ENCODE peak calls at places on chromosomes 13 and 19, in eight cellular contexts. One of them, this sample, is unnamed.

GRCh38 chr13:41513600-41513999 is 56.2 kb downstream of the RGCC start:
- DNase-seq in RWPE1: no peak
- DNase-seq in esophagus squamous epithelium: no peak
- DNase-seq in CD4-positive, alpha-beta T cell: no peak
- DNase-seq in effector memory CD4-positive, alpha-beta T cell: no peak
- DNase-seq in PC-9: no peak
- DNase-seq in HCT116: no peak
- DNase-seq in pancreas: no peak
- DNase-seq in this sample: no peak

GRCh38 chr19:2181618-2181997 is 17.9 kb downstream of the DOT1L start:
- DNase-seq in effector memory CD4-positive, alpha-beta T cell: no peak
- DNase-seq in pancreas: no peak
- DNase-seq in PC-9: no peak
- DNase-seq in CD4-positive, alpha-beta T cell: no peak
- DNase-seq in esophagus squamous epithelium: no peak
- DNase-seq in HCT116: no peak
- DNase-seq in RWPE1: no peak
- DNase-seq in this sample: no peak

GRCh38 chr13:20221772-20222171 is 10.3 kb downstream of the GJB6 start:
- DNase-seq in esophagus squamous epithelium: no peak
- DNase-seq in PC-9: no peak
- DNase-seq in HCT116: no peak
- DNase-seq in CD4-positive, alpha-beta T cell: no peak
- DNase-seq in pancreas: no peak
- DNase-seq in RWPE1: no peak
- DNase-seq in effector memory CD4-positive, alpha-beta T cell: no peak
- DNase-seq in this sample: no peak

GRCh38 chr13:25204843-25205242 is 32.8 kb upstream of the AMER2 start:
- DNase-seq in esophagus squamous epithelium: no peak
- DNase-seq in PC-9: no peak
- DNase-seq in HCT116: no peak
- DNase-seq in CD4-positive, alpha-beta T cell: no peak
- DNase-seq in pancreas: no peak
- DNase-seq in RWPE1: no peak
- DNase-seq in effector memory CD4-positive, alpha-beta T cell: no peak
- DNase-seq in this sample: no peak

GRCh38 chr13:20426766-20427448 is 98.8 kb downstream of the CRYL1 start:
- DNase-seq in pancreas: no peak
- DNase-seq in CD4-positive, alpha-beta T cell: no peak
- DNase-seq in RWPE1: no peak
- DNase-seq in esophagus squamous epithelium: no peak
- DNase-seq in HCT116: no peak
- DNase-seq in PC-9: no peak
- DNase-seq in effector memory CD4-positive, alpha-beta T cell: no peak
- DNase-seq in this sample: no peak

GRCh38 chr19:51338563-51339312 is 3.2 kb downstream of the VSIG10L start:
- DNase-seq in effector memory CD4-positive, alpha-beta T cell: peak; percentile 64
- DNase-seq in pancreas: peak; percentile 76
- DNase-seq in esophagus squamous epithelium: peak; percentile 49
- DNase-seq in PC-9: peak; percentile 65
- DNase-seq in HCT116: peak; percentile 56
- DNase-seq in CD4-positive, alpha-beta T cell: peak; percentile 86
- DNase-seq in RWPE1: peak; percentile 85
- DNase-seq in this sample: no peak

GRCh38 chr19:10007811-10008211 is 2.5 kb downstream of the COL5A3 start:
- DNase-seq in HCT116: no peak
- DNase-seq in PC-9: no peak
- DNase-seq in RWPE1: no peak
- DNase-seq in CD4-positive, alpha-beta T cell: no peak
- DNase-seq in pancreas: no peak
- DNase-seq in effector memory CD4-positive, alpha-beta T cell: no peak
- DNase-seq in esophagus squamous epithelium: no peak
- DNase-seq in this sample: no peak

GRCh38 chr13:98571955-98572662 is 4.8 kb downstream of the STK24 start:
- DNase-seq in pancreas: no peak
- DNase-seq in effector memory CD4-positive, alpha-beta T cell: peak; percentile 25
- DNase-seq in esophagus squamous epithelium: no peak
- DNase-seq in HCT116: no peak
- DNase-seq in CD4-positive, alpha-beta T cell: no peak
- DNase-seq in PC-9: peak; percentile 84
- DNase-seq in RWPE1: no peak
- DNase-seq in this sample: no peak

GRCh38 chr19:44447864-44448674 is at the start of gene ZNF229:
- DNase-seq in PC-9: peak; percentile 96
- DNase-seq in HCT116: no peak
- DNase-seq in CD4-positive, alpha-beta T cell: peak; percentile 67
- DNase-seq in pancreas: peak; percentile 94
- DNase-seq in effector memory CD4-positive, alpha-beta T cell: no peak
- DNase-seq in esophagus squamous epithelium: peak; percentile 21
- DNase-seq in RWPE1: peak; percentile 87
- DNase-seq in this sample: peak; percentile 85

GRCh38 chr19:44689290-44690130 is 9.4 kb upstream of the CEACAM16 start:
- DNase-seq in esophagus squamous epithelium: no peak
- DNase-seq in HCT116: peak; percentile 50
- DNase-seq in RWPE1: no peak
- DNase-seq in pancreas: peak; percentile 74
- DNase-seq in CD4-positive, alpha-beta T cell: peak; percentile 85
- DNase-seq in effector memory CD4-positive, alpha-beta T cell: peak; percentile 58
- DNase-seq in PC-9: peak; percentile 60
- DNase-seq in this sample: no peak

GRCh38 chr13:95480131-95480545 is 72.4 kb upstream of the CLDN10 start:
- DNase-seq in esophagus squamous epithelium: no peak
- DNase-seq in RWPE1: no peak
- DNase-seq in CD4-positive, alpha-beta T cell: no peak
- DNase-seq in PC-9: no peak
- DNase-seq in effector memory CD4-positive, alpha-beta T cell: no peak
- DNase-seq in pancreas: peak; percentile 36
- DNase-seq in HCT116: no peak
- DNase-seq in this sample: no peak

GRCh38 chr19:38375098-38375493 is 725 bp downstream of the PSMD8 start:
- DNase-seq in effector memory CD4-positive, alpha-beta T cell: no peak
- DNase-seq in esophagus squamous epithelium: no peak
- DNase-seq in CD4-positive, alpha-beta T cell: no peak
- DNase-seq in HCT116: no peak
- DNase-seq in pancreas: no peak
- DNase-seq in PC-9: no peak
- DNase-seq in RWPE1: no peak
- DNase-seq in this sample: no peak

GRCh38 chr19:5257155-5258045 is 83.2 kb downstream of the PTPRS start:
- DNase-seq in PC-9: no peak
- DNase-seq in pancreas: no peak
- DNase-seq in HCT116: no peak
- DNase-seq in effector memory CD4-positive, alpha-beta T cell: no peak
- DNase-seq in CD4-positive, alpha-beta T cell: no peak
- DNase-seq in esophagus squamous epithelium: no peak
- DNase-seq in RWPE1: no peak
- DNase-seq in this sample: no peak

GRCh38 chr19:44367024-44367423 is 10.5 kb upstream of the ZNF112 start:
- DNase-seq in HCT116: no peak
- DNase-seq in esophagus squamous epithelium: no peak
- DNase-seq in CD4-positive, alpha-beta T cell: no peak
- DNase-seq in PC-9: peak; percentile 68
- DNase-seq in effector memory CD4-positive, alpha-beta T cell: no peak
- DNase-seq in RWPE1: no peak
- DNase-seq in pancreas: no peak
- DNase-seq in this sample: no peak

GRCh38 chr13:58960909-58961308 is 1202.8 kb downstream of the DIAPH3 start:
- DNase-seq in pancreas: no peak
- DNase-seq in CD4-positive, alpha-beta T cell: no peak
- DNase-seq in esophagus squamous epithelium: no peak
- DNase-seq in HCT116: no peak
- DNase-seq in RWPE1: peak; percentile 4
- DNase-seq in effector memory CD4-positive, alpha-beta T cell: no peak
- DNase-seq in PC-9: no peak
- DNase-seq in this sample: no peak

GRCh38 chr13:113625965-113626661 is 31.9 kb downstream of the ATP4B start:
- DNase-seq in effector memory CD4-positive, alpha-beta T cell: no peak
- DNase-seq in esophagus squamous epithelium: no peak
- DNase-seq in RWPE1: no peak
- DNase-seq in PC-9: no peak
- DNase-seq in HCT116: no peak
- DNase-seq in CD4-positive, alpha-beta T cell: peak; percentile 27
- DNase-seq in pancreas: no peak
- DNase-seq in this sample: no peak

GRCh38 chr13:33172400-33172799 is 113.2 kb downstream of the STARD13 start:
- DNase-seq in PC-9: no peak
- DNase-seq in pancreas: no peak
- DNase-seq in esophagus squamous epithelium: no peak
- DNase-seq in CD4-positive, alpha-beta T cell: no peak
- DNase-seq in effector memory CD4-positive, alpha-beta T cell: no peak
- DNase-seq in RWPE1: no peak
- DNase-seq in HCT116: no peak
- DNase-seq in this sample: no peak
- H3K27ac ChIP-seq in PC-9: no peak overlapping the region
- H3K27ac ChIP-seq in pancreas: no peak overlapping the region
- H3K27ac ChIP-seq in esophagus squamous epithelium: no peak overlapping the region
- H3K27ac ChIP-seq in CD4-positive, alpha-beta T cell: no peak overlapping the region
- H3K27ac ChIP-seq in effector memory CD4-positive, alpha-beta T cell: no peak overlapping the region
- H3K27ac ChIP-seq in RWPE1: no peak overlapping the region
- H3K27ac ChIP-seq in HCT116: no peak overlapping the region
- H3K27ac ChIP-seq in this sample: no peak overlapping the region

GRCh38 chr13:50733392-50733791 is 110.1 kb downstream of the DLEU7 start:
- DNase-seq in PC-9: no peak
- DNase-seq in CD4-positive, alpha-beta T cell: no peak
- DNase-seq in HCT116: no peak
- DNase-seq in effector memory CD4-positive, alpha-beta T cell: no peak
- DNase-seq in pancreas: no peak
- DNase-seq in esophagus squamous epithelium: no peak
- DNase-seq in RWPE1: no peak
- DNase-seq in this sample: no peak

GRCh38 chr13:50730496-50731171 is 112.9 kb downstream of the DLEU7 start:
- DNase-seq in PC-9: no peak
- DNase-seq in pancreas: no peak
- DNase-seq in RWPE1: no peak
- DNase-seq in CD4-positive, alpha-beta T cell: no peak
- DNase-seq in HCT116: no peak
- DNase-seq in effector memory CD4-positive, alpha-beta T cell: no peak
- DNase-seq in esophagus squamous epithelium: no peak
- DNase-seq in this sample: no peak

GRCh38 chr13:50732712-50733111 is 110.8 kb downstream of the DLEU7 start:
- DNase-seq in pancreas: no peak
- DNase-seq in HCT116: no peak
- DNase-seq in RWPE1: no peak
- DNase-seq in effector memory CD4-positive, alpha-beta T cell: no peak
- DNase-seq in PC-9: peak; percentile 40
- DNase-seq in esophagus squamous epithelium: no peak
- DNase-seq in CD4-positive, alpha-beta T cell: no peak
- DNase-seq in this sample: peak; percentile 55

GRCh38 chr13:50729177-50729576 is 114.3 kb downstream of the DLEU7 start:
- DNase-seq in esophagus squamous epithelium: no peak
- DNase-seq in effector memory CD4-positive, alpha-beta T cell: no peak
- DNase-seq in CD4-positive, alpha-beta T cell: no peak
- DNase-seq in pancreas: no peak
- DNase-seq in RWPE1: no peak
- DNase-seq in HCT116: no peak
- DNase-seq in PC-9: no peak
- DNase-seq in this sample: no peak

GRCh38 chr13:50731400-50731799 is 112.1 kb downstream of the DLEU7 start:
- DNase-seq in pancreas: no peak
- DNase-seq in esophagus squamous epithelium: no peak
- DNase-seq in RWPE1: peak; percentile 88
- DNase-seq in HCT116: no peak
- DNase-seq in effector memory CD4-positive, alpha-beta T cell: no peak
- DNase-seq in PC-9: no peak
- DNase-seq in CD4-positive, alpha-beta T cell: no peak
- DNase-seq in this sample: peak; percentile 89
- H3K27ac ChIP-seq in pancreas: no peak overlapping the region
- H3K27ac ChIP-seq in esophagus squamous epithelium: peak overlapping the region; percentile 34
- H3K27ac ChIP-seq in RWPE1: no peak overlapping the region
- H3K27ac ChIP-seq in HCT116: no peak overlapping the region
- H3K27ac ChIP-seq in effector memory CD4-positive, alpha-beta T cell: no peak overlapping the region
- H3K27ac ChIP-seq in PC-9: no peak overlapping the region
- H3K27ac ChIP-seq in CD4-positive, alpha-beta T cell: no peak overlapping the region
- H3K27ac ChIP-seq in this sample: peak overlapping the region; percentile 86

GRCh38 chr13:111198979-111199378 is 83.9 kb downstream of the ARHGEF7 start:
- DNase-seq in CD4-positive, alpha-beta T cell: no peak
- DNase-seq in PC-9: no peak
- DNase-seq in esophagus squamous epithelium: no peak
- DNase-seq in pancreas: no peak
- DNase-seq in HCT116: no peak
- DNase-seq in RWPE1: no peak
- DNase-seq in effector memory CD4-positive, alpha-beta T cell: no peak
- DNase-seq in this sample: no peak

GRCh38 chr13:111202149-111202548 is 87.0 kb downstream of the ARHGEF7 start:
- DNase-seq in esophagus squamous epithelium: no peak
- DNase-seq in effector memory CD4-positive, alpha-beta T cell: no peak
- DNase-seq in RWPE1: no peak
- DNase-seq in CD4-positive, alpha-beta T cell: no peak
- DNase-seq in PC-9: no peak
- DNase-seq in HCT116: no peak
- DNase-seq in pancreas: no peak
- DNase-seq in this sample: no peak

GRCh38 chr13:111203742-111204386 is 88.8 kb downstream of the ARHGEF7 start:
- DNase-seq in esophagus squamous epithelium: no peak
- DNase-seq in effector memory CD4-positive, alpha-beta T cell: no peak
- DNase-seq in HCT116: no peak
- DNase-seq in CD4-positive, alpha-beta T cell: no peak
- DNase-seq in pancreas: no peak
- DNase-seq in RWPE1: no peak
- DNase-seq in PC-9: no peak
- DNase-seq in this sample: no peak

GRCh38 chr13:111202745-111203144 is 87.6 kb downstream of the ARHGEF7 start:
- DNase-seq in pancreas: no peak
- DNase-seq in PC-9: no peak
- DNase-seq in CD4-positive, alpha-beta T cell: no peak
- DNase-seq in effector memory CD4-positive, alpha-beta T cell: no peak
- DNase-seq in HCT116: peak; percentile 6
- DNase-seq in esophagus squamous epithelium: no peak
- DNase-seq in RWPE1: peak; percentile 78
- DNase-seq in this sample: no peak

GRCh38 chr13:111201304-111201940 is 86.3 kb downstream of the ARHGEF7 start:
- DNase-seq in effector memory CD4-positive, alpha-beta T cell: no peak
- DNase-seq in PC-9: no peak
- DNase-seq in HCT116: no peak
- DNase-seq in RWPE1: no peak
- DNase-seq in pancreas: no peak
- DNase-seq in CD4-positive, alpha-beta T cell: no peak
- DNase-seq in esophagus squamous epithelium: no peak
- DNase-seq in this sample: no peak
- H3K27ac ChIP-seq in effector memory CD4-positive, alpha-beta T cell: no peak overlapping the region
- H3K27ac ChIP-seq in PC-9: no peak overlapping the region
- H3K27ac ChIP-seq in HCT116: no peak overlapping the region
- H3K27ac ChIP-seq in RWPE1: no peak overlapping the region
- H3K27ac ChIP-seq in pancreas: no peak overlapping the region
- H3K27ac ChIP-seq in CD4-positive, alpha-beta T cell: no peak overlapping the region
- H3K27ac ChIP-seq in esophagus squamous epithelium: no peak overlapping the region
- H3K27ac ChIP-seq in this sample: no peak overlapping the region

DNA sequence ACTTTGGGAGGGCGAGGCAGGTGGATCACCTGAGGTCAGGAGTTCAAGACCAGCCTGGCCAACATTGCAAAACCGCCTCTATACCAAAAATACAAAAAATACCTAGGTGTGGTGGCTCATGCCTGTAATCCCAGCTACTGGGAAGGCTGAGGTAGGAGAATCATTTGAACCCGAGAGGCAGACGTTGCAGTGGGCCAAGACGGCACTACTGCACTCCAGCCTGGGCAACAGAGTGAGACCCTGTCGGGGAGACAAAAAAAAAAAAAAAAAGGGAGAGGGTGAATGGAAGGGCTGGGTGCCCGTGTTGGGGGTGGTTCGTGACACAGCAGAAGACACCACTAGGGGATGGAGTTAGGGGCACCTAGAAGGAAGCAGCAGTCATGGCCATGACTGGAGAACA is 10.8 kb downstream of the CFD start:
- DNase-seq in CD4-positive, alpha-beta T cell: no peak
- DNase-seq in effector memory CD4-positive, alpha-beta T cell: no peak
- DNase-seq in RWPE1: no peak
- DNase-seq in HCT116: no peak
- DNase-seq in esophagus squamous epithelium: no peak
- DNase-seq in PC-9: no peak
- DNase-seq in pancreas: no peak
- DNase-seq in this sample: no peak
- H3K27ac ChIP-seq in CD4-positive, alpha-beta T cell: no peak overlapping the region
- H3K27ac ChIP-seq in effector memory CD4-positive, alpha-beta T cell: no peak overlapping the region
- H3K27ac ChIP-seq in RWPE1: peak overlapping the region; percentile 92
- H3K27ac ChIP-seq in HCT116: peak overlapping the region; percentile 71
- H3K27ac ChIP-seq in esophagus squamous epithelium: peak overlapping the region; percentile 57
- H3K27ac ChIP-seq in PC-9: peak overlapping the region; percentile 78
- H3K27ac ChIP-seq in pancreas: no peak overlapping the region
- H3K27ac ChIP-seq in this sample: no peak overlapping the region